ENCODE peak calls at places on chromosome 5, in six cellular contexts. One of them, this sample, is unnamed.

GRCh38 chr5:13653709-13654108 is 290.8 kb downstream of the DNAH5 start:
- DNase-seq in A549: no peak
- DNase-seq in IMR-90: no peak
- DNase-seq in SK-N-SH: no peak
- DNase-seq in GM12878: no peak
- DNase-seq in HepG2: no peak
- DNase-seq in this sample: no peak

GRCh38 chr5:101102506-101102905 is 199.4 kb upstream of the ST8SIA4 start:
- DNase-seq in A549: peak; percentile 71
- DNase-seq in IMR-90: no peak
- DNase-seq in SK-N-SH: no peak
- DNase-seq in GM12878: no peak
- DNase-seq in HepG2: peak; percentile 25
- DNase-seq in this sample: no peak

GRCh38 chr5:125199968-125200841 is 453.8 kb upstream of the ZNF608 start:
- DNase-seq in A549: no peak
- DNase-seq in IMR-90: no peak
- DNase-seq in SK-N-SH: peak; percentile 44
- DNase-seq in GM12878: no peak
- DNase-seq in HepG2: no peak
- DNase-seq in this sample: no peak

GRCh38 chr5:138109463-138110265 is 25.8 kb downstream of the WNT8A start:
- DNase-seq in A549: no peak
- DNase-seq in IMR-90: peak; percentile 2
- DNase-seq in SK-N-SH: no peak
- DNase-seq in GM12878: no peak
- DNase-seq in HepG2: no peak
- DNase-seq in this sample: no peak

GRCh38 chr5:40405985-40406384 is 273.7 kb upstream of the PTGER4 start:
- DNase-seq in A549: no peak
- DNase-seq in IMR-90: no peak
- DNase-seq in SK-N-SH: no peak
- DNase-seq in GM12878: no peak
- DNase-seq in HepG2: no peak
- DNase-seq in this sample: no peak

GRCh38 chr5:122470365-122470764 is 158.3 kb downstream of the SNCAIP start:
- DNase-seq in A549: no peak
- DNase-seq in IMR-90: no peak
- DNase-seq in SK-N-SH: no peak
- DNase-seq in GM12878: no peak
- DNase-seq in HepG2: no peak
- DNase-seq in this sample: no peak

GRCh38 chr5:478355-478981 is 35.5 kb downstream of the EXOC3 start:
- DNase-seq in A549: no peak
- DNase-seq in IMR-90: no peak
- DNase-seq in SK-N-SH: no peak
- DNase-seq in GM12878: no peak
- DNase-seq in HepG2: no peak
- DNase-seq in this sample: no peak

GRCh38 chr5:153551537-153552079 is 61.1 kb downstream of the GRIA1 start:
- DNase-seq in A549: peak; percentile 61
- DNase-seq in IMR-90: peak; percentile 95
- DNase-seq in SK-N-SH: peak; percentile 5
- DNase-seq in GM12878: no peak
- DNase-seq in HepG2: no peak
- DNase-seq in this sample: peak; percentile 6

GRCh38 chr5:10885026-10885425 is 124.0 kb upstream of the DAP start:
- DNase-seq in A549: no peak
- DNase-seq in IMR-90: peak; percentile 78
- DNase-seq in SK-N-SH: no peak
- DNase-seq in GM12878: no peak
- DNase-seq in HepG2: no peak
- DNase-seq in this sample: no peak

GRCh38 chr5:95520176-95520575 is 34.6 kb downstream of the SKIC3 start:
- DNase-seq in A549: no peak
- DNase-seq in IMR-90: no peak
- DNase-seq in SK-N-SH: no peak
- DNase-seq in GM12878: no peak
- DNase-seq in HepG2: no peak
- DNase-seq in this sample: no peak

GRCh38 chr5:145362261-145362660 is 472.9 kb downstream of the PRELID2 start:
- DNase-seq in A549: peak; percentile 45
- DNase-seq in IMR-90: peak; percentile 93
- DNase-seq in SK-N-SH: no peak
- DNase-seq in GM12878: no peak
- DNase-seq in HepG2: no peak
- DNase-seq in this sample: no peak

GRCh38 chr5:81165493-81166119 is 67.5 kb upstream of the CKMT2 start:
- DNase-seq in A549: peak; percentile 71
- DNase-seq in IMR-90: peak; percentile 67
- DNase-seq in SK-N-SH: peak; percentile 72
- DNase-seq in GM12878: no peak
- DNase-seq in HepG2: peak; percentile 67
- DNase-seq in this sample: peak; percentile 58

GRCh38 chr5:130287438-130287837 is 383.2 kb downstream of the CHSY3 start:
- DNase-seq in A549: no peak
- DNase-seq in IMR-90: no peak
- DNase-seq in SK-N-SH: no peak
- DNase-seq in GM12878: no peak
- DNase-seq in HepG2: no peak
- DNase-seq in this sample: no peak

GRCh38 chr5:108521841-108522506 is 140.1 kb upstream of the FBXL17 start:
- DNase-seq in A549: peak; percentile 63
- DNase-seq in IMR-90: peak; percentile 72
- DNase-seq in SK-N-SH: peak; percentile 48
- DNase-seq in GM12878: peak; percentile 57
- DNase-seq in HepG2: peak; percentile 53
- DNase-seq in this sample: peak; percentile 73

GRCh38 chr5:52784741-52785140 is 3.0 kb upstream of the ITGA1 start:
- DNase-seq in A549: peak; percentile 17
- DNase-seq in IMR-90: peak; percentile 23
- DNase-seq in SK-N-SH: no peak
- DNase-seq in GM12878: no peak
- DNase-seq in HepG2: no peak
- DNase-seq in this sample: no peak

GRCh38 chr5:109759304-109759703 is 69.6 kb downstream of the MAN2A1 start:
- DNase-seq in A549: no peak
- DNase-seq in IMR-90: peak; percentile 60
- DNase-seq in SK-N-SH: no peak
- DNase-seq in GM12878: no peak
- DNase-seq in HepG2: no peak
- DNase-seq in this sample: no peak

GRCh38 chr5:65356274-65356673 is 125.4 kb downstream of the ADAMTS6 start:
- DNase-seq in A549: no peak
- DNase-seq in IMR-90: no peak
- DNase-seq in SK-N-SH: no peak
- DNase-seq in GM12878: no peak
- DNase-seq in HepG2: no peak
- DNase-seq in this sample: no peak

GRCh38 chr5:34047147-34047546 is 4.1 kb upstream of the C1QTNF3 start:
- DNase-seq in A549: no peak
- DNase-seq in IMR-90: peak; percentile 19
- DNase-seq in SK-N-SH: no peak
- DNase-seq in GM12878: no peak
- DNase-seq in HepG2: no peak
- DNase-seq in this sample: no peak

GRCh38 chr5:87924451-87924850 is 344.2 kb downstream of the TMEM161B start:
- DNase-seq in A549: peak; percentile 2
- DNase-seq in IMR-90: no peak
- DNase-seq in SK-N-SH: no peak
- DNase-seq in GM12878: no peak
- DNase-seq in HepG2: peak; percentile 11
- DNase-seq in this sample: no peak

GRCh38 chr5:98927242-98927987 is 1.4 kb downstream of the CHD1 start:
- DNase-seq in A549: peak; percentile 43
- DNase-seq in IMR-90: peak; percentile 77
- DNase-seq in SK-N-SH: peak; percentile 30
- DNase-seq in GM12878: no peak
- DNase-seq in HepG2: no peak
- DNase-seq in this sample: peak; percentile 76

GRCh38 chr5:88287302-88287701 is 18.7 kb upstream of the TMEM161B start:
- DNase-seq in A549: no peak
- DNase-seq in IMR-90: no peak
- DNase-seq in SK-N-SH: no peak
- DNase-seq in GM12878: no peak
- DNase-seq in HepG2: no peak
- DNase-seq in this sample: no peak

GRCh38 chr5:107670927-107671741 is at the start of gene EFNA5:
- DNase-seq in A549: peak; percentile 30
- DNase-seq in IMR-90: peak; percentile 46
- DNase-seq in SK-N-SH: peak; percentile 71
- DNase-seq in GM12878: no peak
- DNase-seq in HepG2: no peak
- DNase-seq in this sample: no peak

GRCh38 chr5:32628049-32628803 is 42.9 kb downstream of the SUB1 start:
- DNase-seq in A549: peak; percentile 36
- DNase-seq in IMR-90: peak; percentile 85
- DNase-seq in SK-N-SH: no peak
- DNase-seq in GM12878: no peak
- DNase-seq in HepG2: peak; percentile 31
- DNase-seq in this sample: no peak

GRCh38 chr5:100904259-100904822 is 1.3 kb upstream of the ST8SIA4 start:
- DNase-seq in A549: peak; percentile 18
- DNase-seq in IMR-90: no peak
- DNase-seq in SK-N-SH: no peak
- DNase-seq in GM12878: no peak
- DNase-seq in HepG2: no peak
- DNase-seq in this sample: no peak

GRCh38 chr5:95859327-95860060 is 37.0 kb upstream of the GLRX start:
- DNase-seq in A549: peak; percentile 67
- DNase-seq in IMR-90: no peak
- DNase-seq in SK-N-SH: no peak
- DNase-seq in GM12878: no peak
- DNase-seq in HepG2: no peak
- DNase-seq in this sample: no peak

GRCh38 chr5:135460246-135461033 is 8.3 kb upstream of the TIFAB start:
- DNase-seq in A549: no peak
- DNase-seq in IMR-90: no peak
- DNase-seq in SK-N-SH: no peak
- DNase-seq in GM12878: no peak
- DNase-seq in HepG2: no peak
- DNase-seq in this sample: no peak

GRCh38 chr5:135457424-135458071 is 5.4 kb upstream of the TIFAB start:
- DNase-seq in A549: peak; percentile 74
- DNase-seq in IMR-90: peak; percentile 36
- DNase-seq in SK-N-SH: peak; percentile 80
- DNase-seq in GM12878: no peak
- DNase-seq in HepG2: peak; percentile 56
- DNase-seq in this sample: peak; percentile 82

GRCh38 chr5:135458356-135458755 is 6.2 kb upstream of the TIFAB start:
- DNase-seq in A549: no peak
- DNase-seq in IMR-90: no peak
- DNase-seq in SK-N-SH: no peak
- DNase-seq in GM12878: no peak
- DNase-seq in HepG2: no peak
- DNase-seq in this sample: no peak

GRCh38 chr5:135456238-135457099 is 4.3 kb upstream of the TIFAB start:
- DNase-seq in A549: peak; percentile 28
- DNase-seq in IMR-90: peak; percentile 88
- DNase-seq in SK-N-SH: no peak
- DNase-seq in GM12878: peak; percentile 68
- DNase-seq in HepG2: peak; percentile 16
- DNase-seq in this sample: peak; percentile 84

DNA sequence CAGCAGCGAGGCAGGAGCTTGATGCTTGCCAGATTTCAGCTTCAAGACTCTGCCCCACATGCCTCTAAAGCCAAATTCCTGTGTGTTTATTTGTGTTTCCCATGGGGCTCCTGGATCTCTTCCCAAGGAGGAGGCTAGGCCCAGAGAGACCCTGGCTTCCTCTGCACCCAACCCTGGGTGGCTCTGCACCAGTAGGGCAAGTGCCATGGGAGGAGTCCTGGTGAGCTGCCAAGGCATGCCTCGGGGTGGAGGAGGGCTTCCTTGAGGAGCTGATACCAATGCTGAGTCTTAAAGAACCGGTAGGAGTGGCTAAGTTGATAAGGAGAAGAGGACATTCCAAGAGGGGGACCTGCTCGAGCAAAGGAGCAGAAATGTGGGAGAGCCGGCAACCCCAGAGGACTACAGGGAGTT is 6.8 kb upstream of the TIFAB start:
- DNase-seq in A549: peak; percentile 36
- DNase-seq in IMR-90: peak; percentile 35
- DNase-seq in SK-N-SH: no peak
- DNase-seq in GM12878: no peak
- DNase-seq in HepG2: no peak
- DNase-seq in this sample: peak; percentile 57
- TF ChIP-seq SMC3 in A549: no peak
- TF ChIP-seq SMC3 in IMR-90: no peak
- TF ChIP-seq SMC3 in SK-N-SH: no peak
- TF ChIP-seq SMC3 in GM12878: no peak
- TF ChIP-seq SMC3 in HepG2: no peak
- TF ChIP-seq SMC3 in this sample: no peak

GRCh38 chr5:85823462-85824426 is 794.0 kb upstream of the COX7C start:
- DNase-seq in A549: peak; percentile 55
- DNase-seq in IMR-90: no peak
- DNase-seq in SK-N-SH: no peak
- DNase-seq in GM12878: no peak
- DNase-seq in HepG2: no peak
- DNase-seq in this sample: peak; percentile 65
- TF ChIP-seq SMC3 in A549: no peak
- TF ChIP-seq SMC3 in IMR-90: no peak
- TF ChIP-seq SMC3 in SK-N-SH: no peak
- TF ChIP-seq SMC3 in GM12878: no peak
- TF ChIP-seq SMC3 in HepG2: no peak
- TF ChIP-seq SMC3 in this sample: no peak

DNA sequence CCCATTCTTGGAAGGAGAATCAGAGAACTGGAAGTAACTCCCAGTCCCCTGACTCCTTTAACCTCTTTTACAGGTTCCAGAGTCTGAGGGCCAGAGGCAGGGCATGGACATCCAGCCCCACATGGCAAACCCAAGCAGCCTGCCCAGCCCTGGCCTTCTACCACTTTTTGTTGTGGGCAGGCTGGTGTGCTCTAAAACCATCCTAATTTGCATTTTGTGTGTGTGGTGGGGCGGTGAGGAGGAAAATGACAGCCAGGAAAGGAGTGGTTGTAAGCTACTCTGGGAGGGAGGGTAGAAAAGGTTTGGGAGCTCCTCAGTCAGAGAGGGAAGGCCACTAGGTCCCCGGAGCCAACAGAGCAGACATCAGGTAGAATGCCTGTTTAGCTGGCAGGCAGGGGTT is 90.6 kb downstream of the PSD2 start:
- DNase-seq in A549: no peak
- DNase-seq in IMR-90: no peak
- DNase-seq in SK-N-SH: no peak
- DNase-seq in GM12878: no peak
- DNase-seq in HepG2: no peak
- DNase-seq in this sample: no peak
- TF ChIP-seq SMC3 in A549: no peak
- TF ChIP-seq SMC3 in IMR-90: no peak
- TF ChIP-seq SMC3 in SK-N-SH: no peak
- TF ChIP-seq SMC3 in GM12878: no peak
- TF ChIP-seq SMC3 in HepG2: no peak
- TF ChIP-seq SMC3 in this sample: no peak

DNA sequence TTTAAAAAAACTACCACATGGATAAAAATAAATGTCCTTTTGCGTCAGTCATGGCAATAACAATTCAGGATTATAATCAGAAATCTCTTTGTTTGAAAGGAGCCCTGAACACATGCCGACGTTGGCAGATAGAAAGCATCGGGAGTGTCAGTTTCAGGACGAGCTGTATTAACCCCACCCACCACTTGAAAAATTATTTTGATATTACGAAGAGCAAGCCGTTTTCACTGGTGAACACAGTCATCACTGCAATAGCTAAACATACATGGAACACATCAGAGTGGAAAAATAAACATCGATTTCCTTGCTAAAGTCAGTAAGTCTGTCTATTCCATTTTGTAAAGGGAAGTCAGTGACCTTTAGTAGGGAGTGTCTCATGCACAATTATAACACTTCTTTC is 266.4 kb upstream of the FBXL7 start:
- DNase-seq in A549: no peak
- DNase-seq in IMR-90: peak; percentile 52
- DNase-seq in SK-N-SH: no peak
- DNase-seq in GM12878: no peak
- DNase-seq in HepG2: no peak
- DNase-seq in this sample: no peak
- TF ChIP-seq SMC3 in A549: no peak
- TF ChIP-seq SMC3 in IMR-90: no peak
- TF ChIP-seq SMC3 in SK-N-SH: no peak
- TF ChIP-seq SMC3 in GM12878: no peak
- TF ChIP-seq SMC3 in HepG2: no peak
- TF ChIP-seq SMC3 in this sample: no peak